ENCODE peak calls at places on chromosomes 11 and 22, in five cellular contexts. B is H9, J is H1, W is neuronal stem cell, Z is IMR-90. X is an unnamed sample. For H3K9me3, the result is how much of the 10 kb centered on the place peaks cover.

GRCh38 chr11:17238377-17238776 is 30.6 kb upstream of the PIK3C2A start:
- DNase-seq in Z (no peak), W (no peak), J (no peak), B (no peak), X (no peak)

GRCh38 chr11:2293396-2294339 is 8.1 kb downstream of the C11orf21 start:
- DNase-seq in Z (no peak), B (peak), W (no peak), J (peak), X (no peak)

GRCh38 chr11:62132689-62133293 is 9.0 kb downstream of the INCENP start:
- DNase-seq in B (no peak), W (no peak), Z (no peak), J (no peak), X (no peak)

GRCh38 chr11:63020671-63021255 is 5.1 kb upstream of the SLC22A8 start:
- DNase-seq in Z (no peak), B (peak), J (peak), W (peak), X (no peak)

GRCh38 chr11:57539342-57539741 is 1.9 kb downstream of the SMTNL1 start:
- DNase-seq in J (no peak), B (no peak), W (no peak), Z (no peak), X (no peak)

GRCh38 chr11:117597083-117597482 is 199.9 kb downstream of the DSCAML1 start:
- DNase-seq in J (peak), B (peak), W (peak), Z (peak), X (peak)

GRCh38 chr11:59756845-59757244 is 1.7 kb downstream of the STX3 start:
- DNase-seq in Z (peak), J (no peak), W (no peak), B (peak), X (peak)

GRCh38 chr11:76246271-76246933 is 40.1 kb upstream of the WNT11 start:
- DNase-seq in Z (no peak), J (no peak), B (no peak), W (no peak), X (no peak)

GRCh38 chr11:117950320-117950719 is 21.1 kb upstream of the TMPRSS13 start:
- DNase-seq in W (no peak), B (no peak), Z (no peak), J (peak), X (no peak)

GRCh38 chr22:35921777-35922176 is 106.8 kb downstream of the RBFOX2 start:
- DNase-seq in J (peak), Z (peak), W (peak), B (peak), X (peak)

GRCh38 chr22:48489551-48490512 is 1337.8 kb downstream of the BRD1 start:
- DNase-seq in J (peak), Z (no peak), W (no peak), B (peak), X (no peak)

DNA sequence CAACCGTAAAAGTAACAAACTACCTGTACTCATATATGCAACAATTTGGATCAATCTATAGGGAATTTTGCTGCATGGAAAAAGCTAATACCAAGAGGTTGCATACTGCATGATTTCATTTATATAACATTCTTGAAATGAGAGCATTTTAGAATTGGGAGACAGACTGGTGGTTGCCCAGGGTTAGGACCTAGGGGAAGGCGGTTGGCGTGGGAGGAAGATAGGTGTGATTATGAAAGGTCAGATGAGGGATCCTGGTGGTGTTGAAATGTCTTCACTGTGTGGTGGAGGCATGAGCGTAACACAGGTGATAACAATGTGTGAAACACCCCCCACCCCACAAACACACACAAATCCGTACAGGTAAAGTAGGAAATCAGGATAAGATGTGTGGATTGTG is 176.6 kb upstream of the ZBED5 start:
- DNase-seq in Z (no peak), J (no peak), W (no peak), B (no peak), X (no peak)
- H3K9me3 ChIP-seq in Z (under half), J (under half), W (under half), B (under half), X (under half)

GRCh38 chr11:5596611-5597201 is at the start of gene TRIM6:
- DNase-seq in Z (peak), W (peak), B (peak), J (peak), X (peak)
- H2BK15ac ChIP-seq in Z (peak), W (no peak), B (no peak), J (peak), X (no peak)

GRCh38 chr22:31107206-31108118 is at the start of gene SELENOM:
- DNase-seq in W (peak), Z (peak), B (peak), J (peak), X (peak)

GRCh38 chr22:31105282-31105929 is 2.0 kb downstream of the SELENOM start:
- DNase-seq in B (no peak), W (no peak), Z (no peak), J (no peak), X (no peak)

GRCh38 chr22:31106001-31106571 is 1.3 kb downstream of the SELENOM start:
- DNase-seq in W (no peak), J (no peak), B (no peak), Z (no peak), X (peak)

GRCh38 chr22:31104869-31105268 is 2.5 kb downstream of the SELENOM start:
- DNase-seq in B (peak), J (peak), W (peak), Z (no peak), X (no peak)

GRCh38 chr22:31106651-31107205 is 640 bp downstream of the SELENOM start:
- DNase-seq in W (no peak), B (no peak), Z (peak), J (no peak), X (peak)
- H3K9ac ChIP-seq in W (peak), B (peak), Z (peak), J (peak), X (peak)

GRCh38 chr11:22193348-22194051 is 615 bp downstream of the ANO5 start:
- DNase-seq in W (peak), Z (no peak), B (peak), J (peak), X (no peak)
- H3K9me3 ChIP-seq in W (under half), Z (under half), B (under half), J (under half), X (under half)

DNA sequence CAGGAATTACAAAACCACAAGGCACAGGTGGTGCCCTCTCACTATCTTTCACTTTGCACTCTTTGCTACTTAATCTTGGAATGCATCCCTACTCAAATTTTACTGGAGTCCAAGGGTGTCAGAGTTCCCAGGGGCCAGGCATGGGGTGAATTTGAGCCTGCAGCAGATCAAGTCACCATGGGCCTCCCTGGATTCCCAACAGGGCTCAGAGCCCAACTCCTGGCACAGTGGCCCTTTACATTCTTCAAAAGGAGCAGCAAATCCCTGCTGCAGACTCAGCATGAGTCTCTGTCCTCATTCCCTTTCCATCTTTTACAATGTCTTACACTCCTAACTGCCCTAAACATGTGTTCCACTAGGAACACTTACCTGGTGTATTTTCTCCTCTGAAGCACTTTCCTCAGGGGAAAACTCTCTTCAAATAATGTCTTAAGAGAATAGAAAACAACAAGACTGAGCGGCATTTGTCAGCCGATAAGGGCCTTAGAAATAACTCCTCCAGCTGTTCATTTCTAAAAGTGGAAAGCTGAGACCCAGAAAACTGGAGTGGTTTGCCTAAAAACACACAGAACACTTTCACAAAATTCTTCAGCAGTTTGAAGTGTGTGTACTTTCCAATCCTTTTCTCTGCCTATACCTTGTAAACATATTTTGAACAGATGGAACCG is 596.0 kb downstream of the INSC start:
- DNase-seq in W (no peak), Z (no peak), B (no peak), J (no peak), X (no peak)
- H2BK15ac ChIP-seq in W (no peak), Z (peak), B (no peak), J (no peak), X (no peak)

GRCh38 chr11:12242926-12243325 is 132.5 kb downstream of the MICAL2 start:
- DNase-seq in J (no peak), B (no peak), Z (no peak), W (no peak), X (no peak)

GRCh38 chr11:12241401-12241800 is 131.0 kb downstream of the MICAL2 start:
- DNase-seq in J (no peak), W (no peak), B (no peak), Z (no peak), X (no peak)

GRCh38 chr11:12240669-12241068 is 130.3 kb downstream of the MICAL2 start:
- DNase-seq in J (no peak), Z (no peak), W (no peak), B (no peak), X (no peak)

GRCh38 chr11:12243511-12243910 is 133.1 kb downstream of the MICAL2 start:
- DNase-seq in J (no peak), W (no peak), Z (no peak), B (no peak), X (no peak)

GRCh38 chr11:12242071-12242672 is 131.8 kb downstream of the MICAL2 start:
- DNase-seq in Z (no peak), B (no peak), W (no peak), J (no peak), X (no peak)
- H3K9ac ChIP-seq in Z (no peak), B (no peak), W (no peak), J (no peak), X (no peak)

GRCh38 chr11:134512791-134513538 is 100.9 kb upstream of the B3GAT1 start:
- DNase-seq in B (no peak), W (no peak), Z (no peak), J (no peak), X (no peak)

GRCh38 chr11:134513585-134514120 is 101.6 kb upstream of the B3GAT1 start:
- DNase-seq in J (no peak), B (no peak), Z (no peak), W (no peak), X (no peak)

GRCh38 chr11:134511255-134511654 is 99.2 kb upstream of the B3GAT1 start:
- DNase-seq in W (no peak), B (no peak), Z (no peak), J (no peak), X (no peak)

GRCh38 chr11:134510641-134511040 is 98.6 kb upstream of the B3GAT1 start:
- DNase-seq in Z (no peak), W (no peak), B (no peak), J (no peak), X (no peak)

GRCh38 chr11:134512061-134512460 is 100.0 kb upstream of the B3GAT1 start:
- DNase-seq in W (no peak), Z (no peak), J (no peak), B (no peak), X (no peak)
- H3K9me3 ChIP-seq in W (under half), Z (under half), J (under half), B (under half), X (under half)

X was measured in mesenchymal stem cell.